ENCODE peak calls at places on chromosomes 6 and 20, in seven cellular contexts. E, G, O, J, N, M and H are unnamed samples.

GRCh38 chr6:39130691-39131090 is 15.7 kb upstream of the SAYSD1 start:
- DNase-seq in E (no peak), G (no peak), O (no peak), J (no peak), N (no peak), M (no peak), H (no peak)

GRCh38 chr6:22025468-22026159 is 271.2 kb downstream of the PRL start:
- DNase-seq in E (no peak), G (peak; percentile 76), O (peak; percentile 89), J (no peak), N (peak; percentile 78), M (peak; percentile 16), H (peak; percentile 95)

GRCh38 chr6:53628354-53629119 is 37.0 kb downstream of the KLHL31 start:
- DNase-seq in E (no peak), G (no peak), O (no peak), J (no peak), N (no peak), M (no peak), H (no peak)

GRCh38 chr20:59751075-59751711 is 146.9 kb downstream of the PHACTR3 start:
- DNase-seq in E (peak; percentile 52), G (peak; percentile 19), O (peak; percentile 78), J (peak; percentile 27), N (peak; percentile 23), M (peak; percentile 92), H (no peak)

GRCh38 chr6:159754959-159755914 is 6.6 kb upstream of the ACAT2 start:
- DNase-seq in E (no peak), G (no peak), O (peak; percentile 5), J (no peak), N (no peak), M (no peak), H (no peak)

GRCh38 chr20:34979366-34980153 is 23.9 kb downstream of the MYH7B start:
- DNase-seq in E (no peak), G (no peak), O (peak; percentile 99), J (no peak), N (peak; percentile 71), M (peak; percentile 59), H (no peak)

GRCh38 chr6:30615219-30615957 is 1.7 kb downstream of the PPP1R10 start:
- DNase-seq in E (peak; percentile 83), G (no peak), O (no peak), J (peak; percentile 75), N (peak; percentile 73), M (no peak), H (peak; percentile 85)

GRCh38 chr6:111865909-111866546 is 7.2 kb downstream of the FYN start:
- DNase-seq in E (no peak), G (no peak), O (no peak), J (no peak), N (no peak), M (no peak), H (no peak)

GRCh38 chr6:137705166-137706064 is 161.6 kb upstream of the TNFAIP3 start:
- DNase-seq in E (peak; percentile 71), G (no peak), O (peak; percentile 77), J (peak; percentile 24), N (no peak), M (no peak), H (peak; percentile 70)

GRCh38 chr20:3670511-3670910 is 7.3 kb upstream of the GFRA4 start:
- DNase-seq in E (no peak), G (no peak), O (no peak), J (no peak), N (no peak), M (peak; percentile 57), H (no peak)

GRCh38 chr6:135211306-135211702 is 30.2 kb downstream of the MYB start:
- DNase-seq in E (no peak), G (no peak), O (no peak), J (no peak), N (no peak), M (no peak), H (no peak)

GRCh38 chr6:117976030-117976651 is 69.1 kb downstream of the SLC35F1 start:
- DNase-seq in E (peak; percentile 61), G (no peak), O (peak; percentile 20), J (peak; percentile 49), N (no peak), M (peak; percentile 34), H (peak; percentile 48)

GRCh38 chr20:13142143-13142542 is 78.9 kb upstream of the ISM1 start:
- DNase-seq in E (peak; percentile 35), G (no peak), O (no peak), J (no peak), N (no peak), M (no peak), H (no peak)

GRCh38 chr6:38161331-38161730 is 341.8 kb downstream of the ZFAND3 start:
- DNase-seq in E (no peak), G (no peak), O (no peak), J (no peak), N (no peak), M (no peak), H (no peak)

GRCh38 chr6:143569035-143569434 is 57.5 kb upstream of the FUCA2 start:
- DNase-seq in E (no peak), G (no peak), O (no peak), J (no peak), N (no peak), M (no peak), H (no peak)

GRCh38 chr20:51826372-51826771 is 24.1 kb upstream of the SALL4 start:
- DNase-seq in E (no peak), G (no peak), O (no peak), J (no peak), N (no peak), M (no peak), H (no peak)

GRCh38 chr20:14009206-14009605 is 13.9 kb downstream of the MACROD2 start:
- DNase-seq in E (no peak), G (no peak), O (no peak), J (no peak), N (no peak), M (no peak), H (no peak)

GRCh38 chr6:157181649-157182048 is 141.7 kb downstream of the TMEM242 start:
- DNase-seq in E (peak; percentile 10), G (no peak), O (no peak), J (peak; percentile 37), N (no peak), M (no peak), H (no peak)

GRCh38 chr20:40506567-40506966 is 182.5 kb downstream of the MAFB start:
- DNase-seq in E (peak; percentile 37), G (no peak), O (peak; percentile 8), J (peak; percentile 78), N (no peak), M (no peak), H (peak; percentile 34)

GRCh38 chr20:18416478-18416877 is 50.4 kb downstream of the DZANK1 start:
- DNase-seq in E (peak; percentile 32), G (no peak), O (no peak), J (no peak), N (no peak), M (no peak), H (no peak)

GRCh38 chr20:59016795-59017492 is 2.3 kb upstream of the TUBB1 start:
- DNase-seq in E (peak; percentile 52), G (no peak), O (no peak), J (no peak), N (no peak), M (no peak), H (peak; percentile 37)

GRCh38 chr20:33465536-33466302 is 22.2 kb upstream of the SNTA1 start:
- DNase-seq in E (peak; percentile 78), G (no peak), O (no peak), J (no peak), N (no peak), M (no peak), H (no peak)

GRCh38 chr20:56411759-56412472 is at the start of gene CASS4:
- DNase-seq in E (peak; percentile 68), G (no peak), O (peak; percentile 89), J (no peak), N (no peak), M (no peak), H (peak; percentile 30)

GRCh38 chr6:31525932-31526591 is 2.7 kb upstream of the MCCD1 start:
- DNase-seq in E (no peak), G (no peak), O (no peak), J (no peak), N (no peak), M (no peak), H (peak; percentile 80)

GRCh38 chr6:85065831-85066230 is 301.4 kb upstream of the TBX18 start:
- DNase-seq in E (no peak), G (no peak), O (no peak), J (no peak), N (no peak), M (no peak), H (no peak)

GRCh38 chr6:104014133-104014532 is 845.6 kb downstream of the HACE1 start:
- DNase-seq in E (no peak), G (no peak), O (no peak), J (no peak), N (no peak), M (no peak), H (no peak)

GRCh38 chr6:155234687-155235543 is 28.9 kb upstream of the CLDN20 start:
- DNase-seq in E (no peak), G (no peak), O (no peak), J (no peak), N (no peak), M (no peak), H (no peak)

GRCh38 chr6:149965191-149966020 is 1.7 kb downstream of the ULBP1 start:
- DNase-seq in E (no peak), G (no peak), O (no peak), J (no peak), N (no peak), M (peak; percentile 54), H (no peak)

GRCh38 chr6:3506751-3507388 is 50.0 kb upstream of the SLC22A23 start:
- DNase-seq in E (no peak), G (no peak), O (no peak), J (no peak), N (no peak), M (no peak), H (no peak)

DNA sequence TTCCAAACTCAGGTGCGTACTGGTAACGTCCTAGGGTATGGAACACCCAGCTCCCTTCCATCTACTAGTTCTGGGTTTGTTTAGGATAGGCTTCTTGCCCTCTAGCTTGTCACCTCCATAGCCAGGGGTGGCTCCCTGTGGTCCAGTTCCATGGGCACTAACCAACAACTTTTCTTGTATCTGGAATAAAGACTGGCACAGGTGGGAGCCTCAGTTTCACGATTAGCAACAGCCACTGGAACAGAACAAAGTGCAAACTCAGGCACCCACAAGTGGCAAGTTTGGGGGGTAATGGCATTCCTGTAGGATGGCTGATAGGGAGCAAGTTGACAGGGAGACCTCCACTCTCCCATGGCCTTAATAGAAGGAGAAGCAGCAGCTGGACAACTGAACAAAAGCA is 5.6 kb upstream of the APMAP start:
- DNase-seq in E (no peak), G (no peak), O (no peak), J (no peak), N (no peak), M (no peak), H (no peak)
- TF ChIP-seq MAX in E (no peak), G (no peak), O (no peak), J (no peak), N (no peak), M (no peak), H (no peak)

GRCh38 chr6:40573221-40573620 is 13.9 kb downstream of the LRFN2 start:
- DNase-seq in E (no peak), G (no peak), O (no peak), J (no peak), N (no peak), M (no peak), H (no peak)
- H3K4me2 ChIP-seq in E (no peak overlapping the region), G (no peak overlapping the region), O (no peak overlapping the region), J (no peak overlapping the region), N (no peak overlapping the region), M (no peak overlapping the region), H (no peak overlapping the region)

GRCh38 chr20:1184638-1185315 is at the start of gene TMEM74B:
- DNase-seq in E (no peak), G (no peak), O (peak; percentile 29), J (no peak), N (no peak), M (peak; percentile 79), H (no peak)
- H2AFZ ChIP-seq in E (no peak within 1 kb of the TSS), G (no peak within 1 kb of the TSS), O (peak within 1 kb of the TSS; percentile 72), J (no peak within 1 kb of the TSS), N (peak within 1 kb of the TSS; percentile 72), M (no peak within 1 kb of the TSS), H (peak within 1 kb of the TSS; percentile 37)

GRCh38 chr6:89372506-89372901 is 20.0 kb upstream of the UBE2J1 start:
- DNase-seq in E (no peak), G (no peak), O (no peak), J (no peak), N (no peak), M (no peak), H (no peak)
- TF ChIP-seq MAX in E (no peak), G (no peak), O (no peak), J (no peak), N (no peak), M (no peak), H (no peak)